ENCODE peak calls at places on chromosomes 13 and 19, in seven cellular contexts. B is RWPE2, S is transverse colon, N is left ventricle myocardium inferior, V is IMR-90, F is mammary epithelial cell, Q is testis. E is an unnamed sample. For H3K9me3, the result is how much of the 10 kb centered on the place peaks cover.

GRCh38 chr19:1311543-1312091 is 25.9 kb downstream of the EFNA2 start:
- DNase-seq in Q (no peak), B (no peak), V (no peak), N (no peak), S (no peak), F (no peak), E (no peak)

GRCh38 chr19:46283771-46284170 is 13.1 kb upstream of the HIF3A start:
- DNase-seq in S (no peak), Q (no peak), V (no peak), N (no peak), B (no peak), F (no peak), E (no peak)

GRCh38 chr13:31234729-31235128 is 35.0 kb downstream of the B3GLCT start:
- DNase-seq in Q (no peak), N (no peak), V (no peak), F (no peak), B (no peak), S (no peak), E (no peak)

GRCh38 chr13:73676550-73677040 is 457.6 kb downstream of the KLF12 start:
- DNase-seq in N (no peak), B (no peak), S (no peak), F (no peak), V (no peak), Q (no peak), E (no peak)

GRCh38 chr19:29387586-29387985 is 138.2 kb upstream of the VSTM2B start:
- DNase-seq in Q (no peak), N (no peak), B (no peak), S (no peak), F (no peak), V (no peak), E (no peak)

GRCh38 chr19:29121684-29122083 is 91.3 kb downstream of the UQCRFS1 start:
- DNase-seq in B (no peak), N (no peak), F (no peak), Q (peak), S (no peak), V (no peak), E (peak)

GRCh38 chr19:16001481-16002312 is 52.9 kb downstream of the OR10H4 start:
- DNase-seq in B (no peak), N (no peak), V (peak), Q (no peak), F (peak), S (peak), E (peak)

GRCh38 chr13:95858286-95859075 is 181.5 kb downstream of the DNAJC3 start:
- DNase-seq in S (no peak), F (no peak), N (no peak), B (no peak), V (peak), Q (no peak), E (peak)

GRCh38 chr13:113413898-113414282 is 39.4 kb downstream of the ADPRHL1 start:
- DNase-seq in V (no peak), Q (no peak), S (peak), F (no peak), B (no peak), N (peak), E (no peak)

GRCh38 chr19:17669419-17669818 is 18.7 kb downstream of the UNC13A start:
- DNase-seq in F (no peak), S (no peak), B (no peak), Q (no peak), V (no peak), N (no peak), E (no peak)

GRCh38 chr13:33242984-33243617 is 42.5 kb downstream of the STARD13 start:
- DNase-seq in V (no peak), N (no peak), B (no peak), F (no peak), Q (no peak), S (no peak), E (no peak)

GRCh38 chr19:12052057-12052570 is 647 bp downstream of the ZNF878 start:
- DNase-seq in N (no peak), S (no peak), F (peak), V (peak), B (no peak), Q (no peak), E (no peak)

GRCh38 chr19:31099470-31100190 is 249.6 kb downstream of the TSHZ3 start:
- DNase-seq in V (no peak), N (no peak), F (no peak), Q (no peak), B (no peak), S (no peak), E (peak)

GRCh38 chr13:61146158-61146557 is 269.5 kb downstream of the PCDH20 start:
- DNase-seq in N (no peak), Q (no peak), V (no peak), S (no peak), B (no peak), F (no peak), E (no peak)

GRCh38 chr13:107554355-107554905 is 660.9 kb downstream of the LIG4 start:
- DNase-seq in S (no peak), B (no peak), N (no peak), F (no peak), V (peak), Q (no peak), E (no peak)

GRCh38 chr13:67462098-67462497 is 232.0 kb upstream of the PCDH9 start:
- DNase-seq in S (no peak), Q (no peak), F (no peak), N (no peak), B (no peak), V (no peak), E (no peak)

GRCh38 chr13:89936256-89936655 is 1411.2 kb upstream of the MIR17HG start:
- DNase-seq in N (no peak), V (no peak), F (peak), Q (no peak), B (no peak), S (no peak), E (no peak)
- H3K4me3 ChIP-seq in N (no peak), V (no peak), F (no peak), Q (no peak), B (no peak), S (no peak), E (no peak)

DNA sequence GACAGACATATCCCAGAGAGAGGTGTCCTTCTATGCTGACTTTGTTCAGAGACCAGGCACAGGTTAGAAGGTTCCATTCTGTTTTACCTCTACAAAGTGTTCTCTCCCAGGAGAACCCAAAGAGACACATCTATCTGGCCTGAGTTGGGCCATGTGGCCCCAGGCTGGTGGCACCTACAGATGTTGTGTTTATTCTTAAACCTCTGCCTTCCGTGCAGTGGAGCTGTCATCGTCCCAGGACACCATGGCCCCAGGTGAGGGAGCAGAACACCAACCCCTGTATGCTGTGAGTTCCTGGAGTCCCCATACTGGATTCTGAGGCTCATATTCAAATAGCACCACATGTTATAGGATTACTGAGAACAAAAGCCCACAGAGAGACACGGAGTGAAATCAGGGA is 3.9 kb downstream of the KIR3DL3 start:
- DNase-seq in B (no peak), F (no peak), V (no peak), N (no peak), S (no peak), Q (no peak), E (no peak)
- H3K9me3 ChIP-seq in B (under half), F (under half), V (under half), N (under half), S (under half), Q (under half), E (under half)

DNA sequence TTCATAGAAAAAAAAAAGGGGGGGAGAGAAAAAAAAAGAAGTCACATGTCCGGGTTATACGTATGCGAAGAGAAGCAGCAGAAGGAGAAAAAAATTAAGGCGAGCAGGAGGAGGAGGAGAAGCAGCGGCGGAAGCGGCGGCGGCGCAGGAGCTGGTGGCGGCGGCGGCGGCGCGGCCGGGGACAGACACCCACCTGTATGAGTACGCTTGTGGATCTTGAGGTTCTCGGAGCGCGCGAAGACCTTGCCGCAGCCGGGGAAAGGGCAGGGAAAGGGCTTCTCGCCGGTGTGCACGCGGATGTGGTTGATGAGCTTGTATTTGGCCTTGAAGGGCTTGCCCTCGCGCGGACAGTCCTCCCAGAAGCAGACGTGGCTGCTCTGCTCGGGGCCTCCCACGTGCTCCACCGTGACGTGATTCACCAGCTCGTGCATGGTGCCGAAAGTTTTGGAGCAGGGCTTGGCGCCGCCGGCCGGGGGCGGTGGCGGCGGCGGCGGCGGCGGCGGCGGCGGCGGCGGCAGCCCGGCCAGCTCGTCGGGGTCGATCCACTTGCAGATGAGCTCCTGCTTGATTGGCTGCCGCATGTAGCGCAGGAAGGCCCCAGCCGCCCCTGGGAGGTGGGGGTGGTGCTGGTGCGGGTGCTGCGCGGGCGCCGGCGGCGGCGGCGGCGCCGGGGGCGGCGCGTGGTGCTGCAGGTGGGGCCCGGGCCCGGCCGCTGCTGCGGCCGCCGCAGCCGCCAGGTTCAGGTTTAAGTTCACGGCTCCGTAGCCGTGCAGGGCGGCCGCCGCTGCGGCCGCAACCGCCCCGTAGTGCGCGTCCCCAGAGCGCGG is 1.4 kb downstream of the ZIC5 start:
- DNase-seq in S (no peak), N (no peak), B (peak), Q (no peak), V (no peak), F (peak), E (peak)
- H3K4me3 ChIP-seq in S (peak), N (peak), B (peak), Q (peak), V (no peak), F (peak), E (peak)

DNA sequence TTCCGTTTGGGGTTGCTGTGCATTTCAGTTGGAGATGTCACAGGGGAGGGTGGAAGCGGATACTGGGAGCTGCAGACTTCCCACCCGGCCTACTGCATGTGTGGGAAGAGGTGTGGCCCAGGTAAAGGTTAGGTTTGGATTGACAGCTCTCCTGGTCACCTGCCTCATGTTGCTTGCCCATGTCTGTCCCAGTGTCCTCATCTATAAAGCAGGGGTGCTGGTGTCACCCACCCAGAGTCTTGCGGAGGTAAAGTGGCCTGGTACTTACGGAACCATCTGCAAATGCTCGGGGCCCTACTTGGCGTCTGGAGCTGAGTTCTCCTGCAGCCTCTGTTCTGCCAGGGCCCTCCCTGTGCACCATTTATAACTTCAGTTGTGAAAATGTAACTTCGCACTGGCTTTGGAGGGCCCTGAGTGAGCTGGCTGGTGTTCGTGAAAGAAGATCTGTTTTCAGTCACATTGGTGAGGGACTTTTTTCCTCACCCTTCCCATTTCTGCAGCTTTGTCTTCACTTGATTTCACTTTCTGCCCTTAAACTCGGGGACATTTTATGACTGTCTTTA is 65.1 kb upstream of the TEX29 start:
- DNase-seq in N (no peak), F (no peak), Q (no peak), B (no peak), S (no peak), V (no peak), E (no peak)
- H3K9me3 ChIP-seq in N (under half), F (under half), Q (under half), B (under half), S (under half), V (under half), E (under half)

DNA sequence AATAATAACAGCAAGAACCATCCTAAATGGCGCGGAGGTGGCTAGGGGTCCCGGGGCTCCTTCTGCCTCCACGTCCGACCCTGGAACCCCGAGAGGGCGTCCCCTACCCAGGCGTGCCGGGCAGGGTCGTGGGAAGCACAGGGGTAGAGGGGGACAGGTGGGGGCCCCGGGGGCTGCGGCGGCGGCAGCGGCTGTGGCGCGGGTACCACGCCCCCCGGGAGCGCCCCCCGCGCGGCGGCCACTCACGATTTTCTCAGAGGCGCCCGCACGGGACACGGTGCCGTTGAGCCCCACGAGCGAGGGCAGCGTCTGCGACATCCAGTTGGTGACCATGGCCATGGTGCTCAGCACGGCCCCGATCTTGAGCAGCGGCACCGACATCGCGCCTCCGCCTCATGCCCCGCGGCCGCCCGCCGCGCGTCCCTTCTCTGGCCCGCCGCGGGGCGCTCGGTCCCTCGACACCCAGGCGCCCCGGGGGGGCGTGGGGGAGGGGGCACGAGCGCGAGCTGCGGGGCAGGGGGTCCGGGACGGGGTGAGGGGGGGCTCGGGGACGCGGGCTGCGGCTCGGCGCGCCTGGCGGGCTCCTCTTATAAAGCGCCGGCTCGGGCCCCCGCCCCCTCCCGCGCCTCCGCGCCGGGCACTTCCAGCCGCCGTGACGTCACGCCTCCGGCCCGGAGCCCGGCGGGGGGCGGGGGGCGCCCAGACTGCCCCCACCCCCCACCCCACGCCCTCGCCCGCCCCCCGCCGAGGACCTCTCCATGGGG is 22.9 kb downstream of the OLFM2 start:
- DNase-seq in N (peak), B (no peak), Q (peak), V (no peak), S (peak), F (no peak), E (peak)
- H3K4me3 ChIP-seq in N (peak), B (peak), Q (peak), V (peak), S (peak), F (no peak), E (no peak)

GRCh38 chr19:18948976-18949356 is 7.9 kb upstream of the HOMER3 start:
- DNase-seq in V (no peak), F (no peak), Q (no peak), S (no peak), B (no peak), N (no peak), E (no peak)
- H3K9me3 ChIP-seq in V (under half), F (under half), Q (under half), S (under half), B (under half), N (under half), E (under half)

GRCh38 chr13:24159921-24160324 is 597 bp upstream of the SPATA13 start:
- DNase-seq in B (no peak), F (no peak), S (no peak), Q (no peak), V (no peak), N (no peak), E (peak)
- H3K4me3 ChIP-seq in B (peak), F (no peak), S (peak), Q (peak), V (peak), N (peak), E (peak)

GRCh38 chr19:52020506-52020905 is 7.7 kb downstream of the ZNF614 start:
- DNase-seq in N (no peak), F (no peak), Q (no peak), S (no peak), V (no peak), B (no peak), E (no peak)
- H3K9me3 ChIP-seq in N (half or more), F (under half), Q (under half), S (half or more), V (under half), B (under half), E (under half)

E was measured in MG63.